ENCODE peak calls at places on chromosomes 7 and 10, in four cellular contexts. Y is right atrium auricular region, L is AG04450, C is neural progenitor cell. Q is an unnamed sample.

GRCh38 chr10:114714281-114714741 is 56.2 kb upstream of the ABLIM1 start:
- DNase-seq in C (no peak), L (peak), Y (no peak), Q (no peak)

GRCh38 chr10:119597405-119598186 is 832 bp upstream of the TIAL1 start:
- DNase-seq in C (no peak), Y (no peak), L (no peak), Q (no peak)

GRCh38 chr7:66379761-66380160 is 174.6 kb downstream of the TPST1 start:
- DNase-seq in C (no peak), Y (no peak), L (no peak), Q (no peak)

GRCh38 chr7:29193316-29194205 is 1.0 kb upstream of the CHN2 start:
- DNase-seq in L (no peak), Y (no peak), C (peak), Q (no peak)

GRCh38 chr7:1087462-1087809 is 477 bp upstream of the GPER1 start:
- DNase-seq in C (no peak), L (no peak), Y (no peak), Q (no peak)

GRCh38 chr10:43817368-43817767 is 168.7 kb upstream of the ZNF32 start:
- DNase-seq in C (no peak), Y (no peak), L (peak), Q (no peak)

GRCh38 chr7:45689011-45689796 is 115.0 kb downstream of the ADCY1 start:
- DNase-seq in C (no peak), L (peak), Y (peak), Q (peak)

GRCh38 chr10:105398202-105398601 is 757.1 kb downstream of the SORCS3 start:
- DNase-seq in C (no peak), L (no peak), Y (no peak), Q (no peak)

GRCh38 chr10:131902211-131902610 is 1.4 kb downstream of the PPP2R2D start:
- DNase-seq in L (no peak), C (no peak), Y (no peak), Q (no peak)

GRCh38 chr10:43061764-43062163 is 15.1 kb upstream of the RET start:
- DNase-seq in L (no peak), C (no peak), Y (no peak), Q (no peak)

GRCh38 chr10:34392641-34393170 is 422.4 kb downstream of the PARD3 start:
- DNase-seq in L (no peak), Y (no peak), C (no peak), Q (no peak)

GRCh38 chr7:22872087-22872807 is 49.6 kb upstream of the TOMM7 start:
- DNase-seq in Y (no peak), L (no peak), C (no peak), Q (no peak)

GRCh38 chr10:72250666-72251065 is 23.1 kb upstream of the DDIT4 start:
- DNase-seq in L (no peak), C (no peak), Y (peak), Q (peak)

GRCh38 chr10:4865945-4866661 is 40.1 kb downstream of the AKR1E2 start:
- DNase-seq in C (no peak), Y (no peak), L (no peak), Q (no peak)

GRCh38 chr7:43834463-43835251 is 34.7 kb downstream of the MRPS24 start:
- DNase-seq in C (no peak), L (no peak), Y (no peak), Q (no peak)

GRCh38 chr7:136214356-136214755 is 237.2 kb upstream of the MTPN start:
- DNase-seq in L (no peak), C (no peak), Y (no peak), Q (no peak)

GRCh38 chr7:100220833-100221718 is 1.3 kb downstream of the PVRIG start:
- DNase-seq in L (no peak), Y (no peak), C (no peak), Q (no peak)

GRCh38 chr10:123254287-123254858 is 100.2 kb downstream of the BUB3 start:
- DNase-seq in C (no peak), Y (no peak), L (no peak), Q (no peak)

GRCh38 chr7:21754963-21755362 is 190.7 kb downstream of the CDCA7L start:
- DNase-seq in L (no peak), C (no peak), Y (no peak), Q (no peak)

GRCh38 chr10:17116193-17116592 is 13.4 kb downstream of the CUBN start:
- DNase-seq in L (no peak), Y (no peak), C (no peak), Q (no peak)

GRCh38 chr7:154912921-154913644 is 89.8 kb downstream of the PAXIP1 start:
- DNase-seq in L (no peak), C (no peak), Y (no peak), Q (no peak)

GRCh38 chr7:40137563-40137962 is 2.8 kb downstream of the SUGCT start:
- DNase-seq in Y (no peak), L (no peak), C (no peak), Q (no peak)

GRCh38 chr10:23063387-23064287 is 31.7 kb upstream of the MSRB2 start:
- DNase-seq in Y (no peak), L (no peak), C (peak), Q (no peak)

GRCh38 chr10:86756511-86757109 is at the start of gene BMPR1A:
- DNase-seq in C (peak), L (peak), Y (no peak), Q (no peak)

GRCh38 chr7:45084336-45084735 is 4.4 kb downstream of the NACAD start:
- DNase-seq in C (no peak), L (no peak), Y (no peak), Q (no peak)

GRCh38 chr7:100219271-100219737 is 445 bp upstream of the PVRIG start:
- DNase-seq in Y (no peak), L (no peak), C (no peak), Q (no peak)

GRCh38 chr7:88927-89921 is 103.1 kb upstream of the FAM20C start:
- DNase-seq in Y (peak), C (no peak), L (no peak), Q (peak)

GRCh38 chr10:100155936-100156335 is 29.9 kb downstream of the ERLIN1 start:
- DNase-seq in Y (no peak), L (no peak), C (no peak), Q (no peak)

GRCh38 chr10:12455774-12456173 is 106.4 kb downstream of the CAMK1D start:
- DNase-seq in C (no peak), L (no peak), Y (no peak), Q (no peak)

GRCh38 chr7:150753239-150753638 is 16.0 kb downstream of the GIMAP5 start:
- DNase-seq in Y (no peak), L (no peak), C (no peak), Q (no peak)

GRCh38 chr10:124994573-124995473 is 52.9 kb downstream of the ZRANB1 start:
- DNase-seq in C (no peak), Y (peak), L (no peak), Q (peak)

GRCh38 chr10:97393034-97393573 is 8.0 kb downstream of the RRP12 start:
- DNase-seq in Y (no peak), L (no peak), C (no peak), Q (no peak)

GRCh38 chr7:153886121-153886505 is 166.1 kb upstream of the DPP6 start:
- DNase-seq in Y (no peak), C (peak), L (no peak), Q (no peak)

GRCh38 chr7:80334185-80334584 is 177.7 kb downstream of the GNAT3 start:
- DNase-seq in L (no peak), C (no peak), Y (no peak), Q (no peak)

GRCh38 chr7:105125745-105126144 is 111.7 kb downstream of the KMT2E start:
- DNase-seq in C (no peak), Y (no peak), L (no peak), Q (no peak)

GRCh38 chr10:110513949-110514348 is 16.2 kb downstream of the DUSP5 start:
- DNase-seq in L (no peak), Y (no peak), C (no peak), Q (no peak)

GRCh38 chr10:18606051-18606730 is 45.2 kb downstream of the NSUN6 start:
- DNase-seq in L (no peak), C (no peak), Y (no peak), Q (no peak)

GRCh38 chr10:84903320-84903719 is 574.9 kb downstream of the CCSER2 start:
- DNase-seq in L (no peak), Y (no peak), C (no peak), Q (no peak)

GRCh38 chr7:5824297-5824610 is 42.8 kb upstream of the RNF216 start:
- DNase-seq in Y (no peak), C (no peak), L (no peak), Q (no peak)

DNA sequence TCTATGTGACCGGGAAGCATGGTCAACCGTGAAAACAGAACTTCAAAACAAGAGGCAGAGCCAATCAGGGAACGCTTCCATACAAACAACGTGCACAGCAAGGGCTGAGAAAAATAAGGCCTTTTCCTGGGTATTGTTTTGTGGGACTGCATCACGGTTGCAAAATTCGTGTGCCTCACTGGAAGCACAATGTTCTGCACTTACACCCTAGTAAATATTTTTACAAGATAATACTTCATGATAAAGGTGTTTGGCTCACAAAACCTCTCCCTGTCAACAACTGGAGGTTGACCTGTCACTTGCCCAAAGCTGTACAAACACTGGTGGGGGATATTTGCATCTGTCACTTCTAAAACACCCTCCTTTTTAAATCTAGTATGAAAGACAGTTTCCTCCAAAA is 37.0 kb downstream of the KLF6 start:
- DNase-seq in C (no peak), Y (no peak), L (no peak), Q (no peak)
- TF ChIP-seq CTCF in C (no peak), Y (no peak), L (no peak), Q (no peak)

DNA sequence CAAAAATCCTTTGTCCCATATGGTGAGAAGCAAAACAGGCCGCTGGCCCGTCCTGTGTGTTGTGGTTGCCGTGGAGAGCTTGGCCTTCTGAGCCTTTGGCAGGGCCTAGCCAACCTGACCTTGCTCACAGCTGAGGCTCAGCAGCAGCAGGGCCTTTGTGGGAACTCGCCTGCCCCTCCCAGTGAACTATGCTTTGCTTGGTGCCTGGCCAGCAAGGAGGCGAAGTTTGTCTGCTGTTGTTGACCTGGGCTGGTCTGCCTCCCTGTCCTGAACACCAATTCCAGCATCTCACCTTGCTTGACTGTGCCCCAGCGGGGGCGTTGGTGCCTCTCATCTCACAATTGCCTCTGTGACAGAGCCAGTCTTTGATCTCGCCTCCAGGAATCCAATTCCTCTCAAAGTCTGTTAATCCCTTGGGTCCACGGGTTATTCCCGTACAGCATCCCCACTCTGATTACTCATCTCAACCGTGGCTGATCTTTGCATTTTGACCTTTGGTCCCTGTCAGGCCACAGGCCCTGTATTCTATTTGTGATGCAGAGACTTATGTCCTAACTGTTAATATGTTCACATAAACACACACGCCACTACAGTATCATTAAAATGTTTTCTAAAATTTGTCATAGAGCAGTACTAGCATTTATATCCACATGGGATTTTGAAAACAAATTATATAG is 22.6 kb downstream of the EPDR1 start:
- DNase-seq in Y (peak), L (no peak), C (peak), Q (no peak)
- H3K27ac ChIP-seq in Y (peak), L (no peak), C (no peak), Q (peak)

GRCh38 chr7:142024547-142024946 is 28.9 kb downstream of the MGAM start:
- DNase-seq in C (no peak), Y (no peak), L (no peak), Q (no peak)

GRCh38 chr7:142033154-142033553 is 37.5 kb downstream of the MGAM start:
- DNase-seq in C (no peak), L (no peak), Y (no peak), Q (no peak)

GRCh38 chr7:142025896-142026295 is 30.2 kb downstream of the MGAM start:
- DNase-seq in L (no peak), Y (no peak), C (no peak), Q (no peak)

GRCh38 chr7:142030846-142031245 is 35.2 kb downstream of the MGAM start:
- DNase-seq in C (no peak), L (no peak), Y (no peak), Q (no peak)

DNA sequence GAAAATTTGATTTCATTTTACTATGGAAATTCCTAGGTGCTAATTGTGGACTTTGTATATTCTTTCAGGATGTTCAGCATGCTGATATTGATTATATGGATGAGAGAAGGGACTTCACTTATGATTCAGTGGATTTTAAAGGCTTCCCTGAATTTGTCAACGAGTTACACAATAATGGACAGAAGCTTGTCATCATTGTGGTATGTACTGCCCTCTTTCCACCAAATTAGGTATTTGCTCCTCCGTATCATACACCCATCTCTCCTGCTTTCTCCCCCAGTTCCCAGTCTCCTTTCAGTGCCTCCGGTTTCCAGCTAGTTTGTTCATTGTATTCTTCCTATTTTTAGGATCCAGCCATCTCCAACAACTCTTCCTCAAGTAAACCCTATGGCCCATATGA is 34.6 kb downstream of the MGAM start:
- DNase-seq in Y (no peak), L (no peak), C (peak), Q (no peak)
- TF ChIP-seq CTCF in Y (no peak), L (no peak), C (peak), Q (no peak)

DNA sequence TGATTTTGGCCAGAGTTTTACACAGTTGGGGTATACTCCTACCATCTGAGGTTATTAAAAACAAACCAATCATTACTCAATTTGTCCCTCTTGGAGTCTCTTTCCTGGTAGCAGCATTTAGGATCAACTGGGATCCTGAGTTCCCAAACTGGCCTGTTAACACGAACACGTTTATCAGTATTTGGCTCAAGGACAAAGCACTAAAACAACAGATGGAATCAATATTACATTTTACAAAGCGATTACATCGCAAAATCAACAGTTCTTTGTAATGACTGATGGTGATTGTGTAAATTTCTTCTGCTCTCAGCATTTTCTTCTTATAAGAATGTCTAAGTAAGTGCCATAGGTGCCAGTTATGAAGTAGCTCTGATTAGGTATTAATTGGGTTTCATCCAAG is 582.9 kb upstream of the ANKRD30A start:
- DNase-seq in L (no peak), C (no peak), Y (no peak), Q (no peak)
- H3K27ac ChIP-seq in L (no peak), C (no peak), Y (no peak), Q (no peak)

DNA sequence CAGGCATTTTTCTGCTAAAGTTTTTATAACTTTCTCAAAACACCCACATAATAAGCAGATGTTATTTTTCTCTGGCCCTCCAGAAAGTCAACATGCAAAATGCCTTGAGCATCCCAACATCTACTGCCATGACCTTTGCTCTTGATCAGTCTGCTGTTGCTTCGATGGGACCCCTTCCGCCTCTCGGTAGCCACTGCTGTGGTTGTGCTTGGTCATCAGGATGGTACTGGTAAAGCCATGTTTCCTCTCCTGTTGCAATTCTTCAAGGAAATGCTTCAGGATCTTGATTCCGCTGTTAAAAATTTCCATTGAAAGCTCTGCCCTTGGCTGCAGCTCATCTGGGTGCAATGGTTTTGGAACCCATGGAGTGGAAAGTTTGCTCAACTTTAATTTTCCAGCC is 533.0 kb downstream of the DNAJB6 start:
- DNase-seq in Y (no peak), L (no peak), C (no peak), Q (no peak)
- TF ChIP-seq CTCF in Y (no peak), L (no peak), C (no peak), Q (no peak)

GRCh38 chr10:95456486-95456885 is 104.7 kb downstream of the SORBS1 start:
- DNase-seq in L (no peak), Y (no peak), C (no peak), Q (no peak)

GRCh38 chr10:95458014-95458413 is 103.2 kb downstream of the SORBS1 start:
- DNase-seq in L (no peak), Y (no peak), C (no peak), Q (no peak)

GRCh38 chr10:95458824-95459223 is 102.3 kb downstream of the SORBS1 start:
- DNase-seq in L (no peak), Y (no peak), C (no peak), Q (no peak)

GRCh38 chr10:95459446-95459845 is 101.7 kb downstream of the SORBS1 start:
- DNase-seq in L (no peak), Y (no peak), C (no peak), Q (no peak)

GRCh38 chr10:95457319-95457886 is 103.8 kb downstream of the SORBS1 start:
- DNase-seq in L (no peak), C (no peak), Y (no peak), Q (no peak)
- H3K27ac ChIP-seq in L (no peak), C (no peak), Y (peak), Q (peak)

GRCh38 chr7:103991406-103991805 is 1.9 kb upstream of the RELN start:
- DNase-seq in L (no peak), C (no peak), Y (no peak), Q (no peak)

GRCh38 chr7:103990991-103991390 is 1.5 kb upstream of the RELN start:
- DNase-seq in L (no peak), Y (no peak), C (no peak), Q (no peak)

GRCh38 chr7:103988468-103989199 is 824 bp downstream of the RELN start:
- DNase-seq in L (no peak), C (peak), Y (no peak), Q (no peak)

GRCh38 chr7:103989200-103989784 is at the start of gene RELN:
- DNase-seq in L (no peak), C (peak), Y (no peak), Q (no peak)

GRCh38 chr7:103989785-103990775 is 622 bp upstream of the RELN start:
- DNase-seq in Y (no peak), L (no peak), C (peak), Q (no peak)
- TF ChIP-seq CTCF in Y (no peak), L (no peak), C (peak), Q (no peak)

Q was measured in vagina.